ENCODE peak calls at places on chromosomes 2 and 18, in five cellular contexts. One of them, this sample, is unnamed.

GRCh38 chr2:6459138-6459537 is 406.6 kb downstream of the CMPK2 start:
- ATAC-seq in upper lobe of left lung: no peak
- ATAC-seq in body of pancreas: no peak
- ATAC-seq in K562: no peak
- ATAC-seq in A549: no peak
- ATAC-seq in this sample: no peak

GRCh38 chr2:120779781-120780283 is 44.2 kb downstream of the GLI2 start:
- ATAC-seq in K562: peak; percentile 83
- ATAC-seq in A549: peak; percentile 70
- ATAC-seq in body of pancreas: no peak
- ATAC-seq in upper lobe of left lung: peak; percentile 51
- ATAC-seq in this sample: no peak

GRCh38 chr2:210782222-210782621 is 225.8 kb downstream of the CPS1 start:
- ATAC-seq in body of pancreas: no peak
- ATAC-seq in upper lobe of left lung: no peak
- ATAC-seq in K562: no peak
- ATAC-seq in A549: no peak
- ATAC-seq in this sample: no peak

GRCh38 chr2:64836566-64836965 is 152.6 kb upstream of the SLC1A4 start:
- ATAC-seq in body of pancreas: no peak
- ATAC-seq in K562: no peak
- ATAC-seq in A549: peak; percentile 2
- ATAC-seq in upper lobe of left lung: no peak
- ATAC-seq in this sample: no peak

GRCh38 chr2:30046396-30046795 is 100.4 kb upstream of the YPEL5 start:
- ATAC-seq in upper lobe of left lung: no peak
- ATAC-seq in K562: no peak
- ATAC-seq in body of pancreas: no peak
- ATAC-seq in A549: no peak
- ATAC-seq in this sample: no peak

GRCh38 chr2:157468931-157469708 is 25.2 kb upstream of the CYTIP start:
- ATAC-seq in body of pancreas: no peak
- ATAC-seq in K562: peak; percentile 55
- ATAC-seq in A549: no peak
- ATAC-seq in upper lobe of left lung: peak; percentile 87
- ATAC-seq in this sample: peak; percentile 53

GRCh38 chr2:112821682-112822081 is 14.9 kb downstream of the IL1B start:
- ATAC-seq in body of pancreas: no peak
- ATAC-seq in A549: no peak
- ATAC-seq in K562: peak; percentile 59
- ATAC-seq in upper lobe of left lung: no peak
- ATAC-seq in this sample: no peak

GRCh38 chr2:98772531-98772930 is 41.6 kb upstream of the MGAT4A start:
- ATAC-seq in upper lobe of left lung: peak; percentile 25
- ATAC-seq in K562: no peak
- ATAC-seq in body of pancreas: no peak
- ATAC-seq in A549: no peak
- ATAC-seq in this sample: no peak

GRCh38 chr2:25831744-25832449 is 46.4 kb downstream of the ASXL2 start:
- ATAC-seq in K562: no peak
- ATAC-seq in A549: no peak
- ATAC-seq in body of pancreas: no peak
- ATAC-seq in upper lobe of left lung: no peak
- ATAC-seq in this sample: no peak

GRCh38 chr2:102006886-102007278 is 15.1 kb downstream of the IL1R2 start:
- ATAC-seq in upper lobe of left lung: no peak
- ATAC-seq in body of pancreas: no peak
- ATAC-seq in K562: no peak
- ATAC-seq in A549: no peak
- ATAC-seq in this sample: no peak

GRCh38 chr2:157439792-157440186 is 4.1 kb downstream of the CYTIP start:
- ATAC-seq in A549: no peak
- ATAC-seq in body of pancreas: peak; percentile 12
- ATAC-seq in upper lobe of left lung: peak; percentile 51
- ATAC-seq in K562: peak; percentile 44
- ATAC-seq in this sample: no peak

GRCh38 chr2:185373226-185373625 is 365.4 kb upstream of the FSIP2 start:
- ATAC-seq in K562: no peak
- ATAC-seq in upper lobe of left lung: no peak
- ATAC-seq in body of pancreas: no peak
- ATAC-seq in A549: no peak
- ATAC-seq in this sample: no peak

GRCh38 chr2:108243566-108243965 is 3.8 kb downstream of the SULT1C3 start:
- ATAC-seq in body of pancreas: no peak
- ATAC-seq in A549: no peak
- ATAC-seq in upper lobe of left lung: no peak
- ATAC-seq in K562: no peak
- ATAC-seq in this sample: no peak

GRCh38 chr2:105546623-105546964 is 147.7 kb upstream of the FHL2 start:
- ATAC-seq in K562: no peak
- ATAC-seq in A549: no peak
- ATAC-seq in upper lobe of left lung: no peak
- ATAC-seq in body of pancreas: no peak
- ATAC-seq in this sample: no peak

GRCh38 chr18:56952026-56952425 is 194.9 kb upstream of the BOD1L2 start:
- ATAC-seq in upper lobe of left lung: no peak
- ATAC-seq in A549: no peak
- ATAC-seq in body of pancreas: no peak
- ATAC-seq in K562: no peak
- ATAC-seq in this sample: no peak

GRCh38 chr2:74379851-74380789 is at the start of gene DCTN1:
- ATAC-seq in A549: peak; percentile 92
- ATAC-seq in K562: peak; percentile 96
- ATAC-seq in upper lobe of left lung: peak; percentile 85
- ATAC-seq in body of pancreas: peak; percentile 36
- ATAC-seq in this sample: peak; percentile 73

GRCh38 chr2:152028182-152028862 is 70.5 kb downstream of the CACNB4 start:
- ATAC-seq in A549: no peak
- ATAC-seq in body of pancreas: no peak
- ATAC-seq in K562: no peak
- ATAC-seq in upper lobe of left lung: no peak
- ATAC-seq in this sample: no peak

GRCh38 chr18:76259012-76259568 is 236.0 kb downstream of the ZNF516 start:
- ATAC-seq in upper lobe of left lung: no peak
- ATAC-seq in A549: no peak
- ATAC-seq in K562: no peak
- ATAC-seq in body of pancreas: no peak
- ATAC-seq in this sample: no peak

GRCh38 chr2:30488012-30488659 is 41.1 kb downstream of the LCLAT1 start:
- ATAC-seq in upper lobe of left lung: no peak
- ATAC-seq in K562: no peak
- ATAC-seq in A549: no peak
- ATAC-seq in body of pancreas: no peak
- ATAC-seq in this sample: no peak

GRCh38 chr2:166449439-166449838 is 44.6 kb downstream of the SCN7A start:
- ATAC-seq in A549: no peak
- ATAC-seq in upper lobe of left lung: no peak
- ATAC-seq in body of pancreas: no peak
- ATAC-seq in K562: no peak
- ATAC-seq in this sample: no peak

GRCh38 chr18:74873629-74874028 is 276.0 kb downstream of the ZNF407 start:
- ATAC-seq in upper lobe of left lung: no peak
- ATAC-seq in A549: no peak
- ATAC-seq in body of pancreas: no peak
- ATAC-seq in K562: no peak
- ATAC-seq in this sample: no peak

GRCh38 chr2:12493031-12493513 is 223.7 kb upstream of the TRIB2 start:
- ATAC-seq in body of pancreas: no peak
- ATAC-seq in A549: no peak
- ATAC-seq in K562: peak; percentile 96
- ATAC-seq in upper lobe of left lung: peak; percentile 85
- ATAC-seq in this sample: peak; percentile 71

GRCh38 chr2:128589681-128590080 is 271.0 kb upstream of the HS6ST1 start:
- ATAC-seq in K562: no peak
- ATAC-seq in body of pancreas: no peak
- ATAC-seq in upper lobe of left lung: no peak
- ATAC-seq in A549: peak; percentile 46
- ATAC-seq in this sample: no peak

DNA sequence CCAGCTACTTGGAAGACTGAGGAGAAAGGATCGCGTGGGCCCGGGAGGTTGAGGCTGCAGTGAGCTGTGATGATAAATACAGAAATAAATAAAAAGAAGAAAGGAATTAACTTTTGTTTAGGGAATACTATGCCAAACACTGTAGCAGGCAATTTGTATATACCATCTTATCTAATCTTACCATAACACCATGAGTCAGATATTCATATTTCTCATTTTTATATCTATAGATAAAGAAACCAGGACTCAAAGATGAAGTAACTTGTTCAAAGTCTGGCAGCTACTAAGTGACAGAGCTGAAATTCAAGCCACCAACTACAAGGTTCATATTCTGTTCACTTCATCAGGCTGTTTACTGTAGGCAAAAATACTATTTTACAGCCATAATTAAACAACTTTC is 119.2 kb upstream of the SLC39A10 start:
- ATAC-seq in body of pancreas: no peak
- ATAC-seq in upper lobe of left lung: no peak
- ATAC-seq in A549: no peak
- ATAC-seq in K562: no peak
- ATAC-seq in this sample: no peak
- H3K27ac ChIP-seq in body of pancreas: no peak overlapping the region
- H3K27ac ChIP-seq in upper lobe of left lung: no peak overlapping the region
- H3K27ac ChIP-seq in A549: peak overlapping the region; percentile 58
- H3K27ac ChIP-seq in K562: no peak overlapping the region
- H3K27ac ChIP-seq in this sample: no peak overlapping the region

DNA sequence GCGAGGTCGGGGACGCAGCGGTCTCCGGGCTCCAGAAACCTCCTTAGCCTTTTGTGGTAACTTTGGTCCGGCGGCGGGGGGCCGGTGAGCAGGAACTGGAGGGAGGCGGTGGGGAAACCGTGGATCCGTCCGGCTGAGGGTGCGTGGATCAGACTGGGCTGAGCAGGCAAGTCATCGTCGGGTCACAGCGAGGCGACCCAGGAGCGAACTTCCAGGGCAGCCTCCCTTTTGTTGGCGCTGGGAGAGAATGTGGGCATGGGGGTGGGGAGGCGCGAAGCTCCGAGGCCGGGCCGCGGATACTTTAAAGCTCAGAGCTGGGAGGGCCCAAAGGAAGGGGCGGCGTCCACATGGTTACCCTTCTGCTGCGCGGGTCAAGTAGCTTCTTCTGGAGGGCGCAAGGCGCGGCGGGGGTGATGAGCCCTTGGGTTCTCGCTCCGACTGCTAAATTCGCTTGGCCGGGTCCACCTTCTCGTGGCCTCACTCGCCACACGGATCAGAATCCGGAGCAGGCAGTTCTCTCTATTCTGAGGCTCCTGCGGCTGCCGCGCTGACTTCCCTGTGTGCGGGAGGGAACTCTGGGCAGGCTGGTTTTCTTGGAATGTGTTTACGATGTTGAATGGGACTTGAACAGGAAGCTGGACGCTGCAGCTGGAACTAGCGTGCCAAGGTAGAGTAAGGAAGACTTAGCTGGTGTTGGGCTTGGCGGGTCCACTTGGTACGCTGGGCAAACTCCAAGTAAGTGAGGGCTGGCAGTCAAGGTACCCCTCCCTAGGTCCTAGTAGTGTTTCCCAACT is 969 bp downstream of the GULP1 start:
- ATAC-seq in K562: peak; percentile 70
- ATAC-seq in upper lobe of left lung: peak; percentile 90
- ATAC-seq in A549: peak; percentile 88
- ATAC-seq in body of pancreas: peak; percentile 70
- ATAC-seq in this sample: peak; percentile 78
- TF ChIP-seq POLR2A in K562: peak; percentile 48
- TF ChIP-seq POLR2A in upper lobe of left lung: peak; percentile 73
- TF ChIP-seq POLR2A in A549: peak; percentile 89
- TF ChIP-seq POLR2A in body of pancreas: peak; percentile 87
- TF ChIP-seq POLR2A in this sample: peak; percentile 43

GRCh38 chr2:162475661-162476060 is 131.7 kb downstream of the GCA start:
- ATAC-seq in upper lobe of left lung: no peak
- ATAC-seq in body of pancreas: peak; percentile 98
- ATAC-seq in A549: no peak
- ATAC-seq in K562: no peak
- ATAC-seq in this sample: no peak
- H3K27ac ChIP-seq in upper lobe of left lung: no peak overlapping the region
- H3K27ac ChIP-seq in body of pancreas: peak overlapping the region; percentile 70
- H3K27ac ChIP-seq in A549: no peak overlapping the region
- H3K27ac ChIP-seq in K562: no peak overlapping the region
- H3K27ac ChIP-seq in this sample: no peak overlapping the region

DNA sequence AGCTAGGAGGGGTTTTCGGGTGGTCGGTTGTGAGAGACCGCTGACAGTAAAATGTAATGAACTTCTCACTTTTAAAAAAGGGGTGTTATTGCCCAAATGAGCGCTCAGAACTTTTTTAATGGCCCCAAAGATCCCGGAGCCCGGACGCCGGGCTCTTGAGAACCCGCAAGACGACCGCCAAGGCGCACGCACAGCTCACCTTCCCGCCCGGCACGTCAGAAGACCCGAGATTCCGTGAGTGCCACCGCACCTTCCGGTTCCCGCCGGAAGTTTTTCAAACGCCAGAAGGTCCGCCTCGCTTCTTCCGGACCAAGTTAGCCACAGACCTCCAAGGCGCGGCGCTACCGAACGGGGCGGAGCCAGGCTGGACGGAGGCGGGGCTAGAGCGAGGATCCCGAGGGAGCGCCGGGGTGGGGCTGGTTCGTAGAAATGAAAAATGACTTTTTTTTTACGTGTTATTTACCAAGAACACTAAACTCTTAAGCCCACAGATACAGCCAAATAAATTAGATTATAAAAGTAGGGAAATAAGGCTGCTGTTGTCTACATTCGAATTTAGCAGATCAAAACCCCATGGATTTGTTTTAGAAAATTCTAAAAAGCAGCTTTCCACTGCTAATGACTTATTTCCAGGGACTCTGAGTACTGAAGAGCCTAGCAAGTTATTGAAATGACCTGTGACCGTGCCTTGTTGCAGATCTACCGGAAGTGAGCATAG is at the start of gene SRBD1:
- ATAC-seq in upper lobe of left lung: peak; percentile 99
- ATAC-seq in body of pancreas: peak; percentile 98
- ATAC-seq in K562: peak; percentile 97
- ATAC-seq in A549: peak; percentile 97
- ATAC-seq in this sample: peak; percentile 96
- TF ChIP-seq POLR2A in upper lobe of left lung: peak; percentile 68
- TF ChIP-seq POLR2A in body of pancreas: peak; percentile 79
- TF ChIP-seq POLR2A in K562: peak; percentile 94
- TF ChIP-seq POLR2A in A549: peak; percentile 81
- TF ChIP-seq POLR2A in this sample: peak; percentile 38

GRCh38 chr2:96940991-96941775 is 45.2 kb downstream of the FAM178B start:
- ATAC-seq in A549: no peak
- ATAC-seq in K562: no peak
- ATAC-seq in upper lobe of left lung: no peak
- ATAC-seq in body of pancreas: no peak
- ATAC-seq in this sample: no peak
- H3K27ac ChIP-seq in A549: no peak overlapping the region
- H3K27ac ChIP-seq in K562: no peak overlapping the region
- H3K27ac ChIP-seq in upper lobe of left lung: no peak overlapping the region
- H3K27ac ChIP-seq in body of pancreas: no peak overlapping the region
- H3K27ac ChIP-seq in this sample: no peak overlapping the region

DNA sequence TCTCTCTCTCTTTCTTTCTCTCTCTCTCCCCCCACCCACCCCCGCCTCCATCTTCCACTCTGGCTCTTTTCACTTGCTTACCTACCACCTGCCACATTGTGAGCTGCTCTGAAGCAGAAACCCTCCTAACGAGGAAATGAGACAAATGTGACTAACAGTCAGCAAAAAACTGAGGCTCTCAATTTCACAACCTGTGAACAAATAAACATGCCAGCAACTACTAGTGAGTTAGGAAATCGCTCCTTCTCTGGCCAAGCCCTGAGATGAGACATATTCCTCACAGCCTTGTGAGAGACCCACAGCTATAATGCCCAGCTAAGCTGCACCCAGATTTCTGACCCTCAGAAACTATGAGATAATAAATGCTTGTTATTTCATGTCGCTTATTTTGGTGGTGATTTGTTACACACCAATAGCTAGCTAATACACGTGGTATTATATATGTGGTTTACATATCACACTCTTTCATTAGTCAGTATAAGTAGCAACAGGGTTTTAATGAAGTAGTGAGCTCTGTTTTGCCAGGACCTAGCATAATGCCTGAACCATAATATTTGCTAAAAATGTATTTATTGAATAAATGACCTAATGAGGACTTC is 8.4 kb upstream of the ZNF521 start:
- ATAC-seq in body of pancreas: no peak
- ATAC-seq in A549: no peak
- ATAC-seq in K562: no peak
- ATAC-seq in upper lobe of left lung: no peak
- ATAC-seq in this sample: no peak
- TF ChIP-seq POLR2A in body of pancreas: no peak
- TF ChIP-seq POLR2A in A549: no peak
- TF ChIP-seq POLR2A in K562: no peak
- TF ChIP-seq POLR2A in upper lobe of left lung: no peak
- TF ChIP-seq POLR2A in this sample: no peak